ENCODE peak calls at places on chromosome 12, in nine cellular contexts. K is PC-9, N is Peyer's patch, F is lower lobe of right lung, W is breast epithelium, V is tibial nerve, O is hepatocyte, I is stomach, U is neural crest cell. S is an unnamed sample.

GRCh38 chr12:12540261-12541013 is 22.2 kb downstream of the DUSP16 start:
- DNase-seq in K (no peak), N (no peak), F (no peak), W (no peak), V (no peak), O (no peak), I (no peak), U (no peak), S (no peak)

GRCh38 chr12:93848453-93849120 is 171.4 kb downstream of the CRADD start:
- DNase-seq in K (no peak), N (no peak), F (peak; percentile 72), W (no peak), V (no peak), O (no peak), I (no peak), U (no peak), S (no peak)

GRCh38 chr12:131366261-131366871 is 344.5 kb upstream of the SFSWAP start:
- DNase-seq in K (no peak), N (no peak), F (no peak), W (no peak), V (no peak), O (no peak), I (no peak), U (peak; percentile 59), S (no peak)

GRCh38 chr12:76883151-76883550 is 4.3 kb upstream of the CSRP2 start:
- DNase-seq in K (no peak), N (no peak), F (no peak), W (no peak), V (no peak), O (no peak), I (no peak), U (no peak), S (no peak)

GRCh38 chr12:1608783-1609119 is 14.4 kb upstream of the FBXL14 start:
- DNase-seq in K (no peak), N (no peak), F (no peak), W (no peak), V (no peak), O (no peak), I (no peak), U (no peak), S (no peak)

GRCh38 chr12:52860102-52860838 is 11.5 kb upstream of the KRT78 start:
- DNase-seq in K (peak; percentile 83), N (peak; percentile 63), F (no peak), W (peak; percentile 80), V (no peak), O (no peak), I (no peak), U (no peak), S (no peak)

GRCh38 chr12:106976013-106976658 is 10.8 kb downstream of the MTERF2 start:
- DNase-seq in K (no peak), N (no peak), F (no peak), W (no peak), V (no peak), O (peak; percentile 52), I (no peak), U (no peak), S (no peak)

GRCh38 chr12:71645268-71645667 is 18.4 kb downstream of the ZFC3H1 start:
- DNase-seq in K (no peak), N (no peak), F (no peak), W (no peak), V (no peak), O (no peak), I (no peak), U (no peak), S (no peak)

GRCh38 chr12:102480401-102480800 is at the start of gene IGF1:
- DNase-seq in K (no peak), N (no peak), F (no peak), W (no peak), V (no peak), O (peak; percentile 41), I (no peak), U (no peak), S (no peak)

GRCh38 chr12:40980346-40981005 is 207.6 kb upstream of the PDZRN4 start:
- DNase-seq in K (no peak), N (no peak), F (no peak), W (no peak), V (no peak), O (no peak), I (no peak), U (no peak), S (no peak)

GRCh38 chr12:21771311-21771710 is 3.2 kb downstream of the KCNJ8 start:
- DNase-seq in K (no peak), N (no peak), F (no peak), W (no peak), V (no peak), O (no peak), I (no peak), U (no peak), S (no peak)

GRCh38 chr12:91178139-91178561 is 4.5 kb downstream of the DCN start:
- DNase-seq in K (no peak), N (peak; percentile 51), F (no peak), W (no peak), V (no peak), O (peak; percentile 21), I (no peak), U (no peak), S (no peak)

GRCh38 chr12:119631930-119632678 is 35.8 kb upstream of the PRKAB1 start:
- DNase-seq in K (no peak), N (no peak), F (no peak), W (no peak), V (no peak), O (no peak), I (no peak), U (no peak), S (no peak)

GRCh38 chr12:119410396-119410795 is 75.9 kb downstream of the CCDC60 start:
- DNase-seq in K (no peak), N (no peak), F (no peak), W (no peak), V (no peak), O (no peak), I (no peak), U (no peak), S (no peak)

GRCh38 chr12:106246891-106247730 is 709 bp downstream of the CKAP4 start:
- DNase-seq in K (peak; percentile 42), N (peak; percentile 77), F (peak; percentile 83), W (peak; percentile 44), V (peak; percentile 59), O (peak; percentile 79), I (peak; percentile 75), U (peak; percentile 39), S (peak; percentile 39)

GRCh38 chr12:112740387-112740934 is 51.1 kb upstream of the RPH3A start:
- DNase-seq in K (no peak), N (no peak), F (no peak), W (no peak), V (no peak), O (no peak), I (no peak), U (no peak), S (no peak)

GRCh38 chr12:32501835-32502333 is 102.5 kb downstream of the FGD4 start:
- DNase-seq in K (no peak), N (no peak), F (no peak), W (no peak), V (peak; percentile 37), O (peak; percentile 78), I (peak; percentile 75), U (peak; percentile 72), S (no peak)

GRCh38 chr12:55728932-55729591 is at the start of gene CD63:
- DNase-seq in K (peak; percentile 80), N (peak; percentile 92), F (peak; percentile 94), W (peak; percentile 82), V (peak; percentile 86), O (peak; percentile 96), I (peak; percentile 91), U (peak; percentile 57), S (peak; percentile 68)
- TF ChIP-seq CTCF in K (no peak), N (no peak), F (no peak), W (no peak), V (no peak), O (no peak), I (no peak), U (no peak), S (no peak)

DNA sequence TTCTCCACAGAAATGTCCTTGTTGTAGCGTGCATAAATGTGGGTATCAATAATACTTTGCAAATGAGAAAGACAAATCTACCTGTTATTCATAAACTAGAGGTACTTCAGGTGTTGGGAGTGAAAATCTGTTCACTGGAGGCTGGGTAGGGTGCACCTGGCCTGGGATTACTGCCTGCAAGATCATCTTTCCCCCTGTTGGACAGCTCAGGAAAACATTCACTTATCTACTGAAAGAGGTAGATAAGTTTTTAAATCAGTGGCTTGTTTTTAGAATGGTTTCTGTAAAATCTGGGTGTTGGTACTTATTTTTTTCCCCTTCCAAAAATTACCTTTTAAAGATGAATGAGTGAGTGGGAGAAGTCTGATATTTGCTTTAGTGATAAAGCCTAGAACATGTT is 95.6 kb downstream of the DIP2B start:
- DNase-seq in K (no peak), N (no peak), F (no peak), W (no peak), V (no peak), O (no peak), I (no peak), U (no peak), S (no peak)
- TF ChIP-seq CTCF in K (no peak), N (no peak), F (no peak), W (no peak), V (no peak), O (no peak), I (no peak), U (no peak), S (no peak)

GRCh38 chr12:4355150-4355842 is 24.2 kb downstream of the FGF23 start:
- DNase-seq in K (no peak), N (no peak), F (no peak), W (no peak), V (no peak), O (no peak), I (no peak), U (no peak), S (no peak)

GRCh38 chr12:4355843-4356327 is 23.6 kb downstream of the FGF23 start:
- DNase-seq in K (peak; percentile 36), N (peak; percentile 51), F (peak; percentile 49), W (no peak), V (peak; percentile 10), O (peak; percentile 26), I (no peak), U (peak; percentile 50), S (no peak)

GRCh38 chr12:4353785-4354208 is 25.7 kb downstream of the FGF23 start:
- DNase-seq in K (no peak), N (no peak), F (no peak), W (no peak), V (no peak), O (peak; percentile 31), I (no peak), U (no peak), S (no peak)
- TF ChIP-seq CTCF in K (peak; percentile 68), N (peak; percentile 59), F (peak; percentile 39), W (no peak), V (peak; percentile 27), O (peak; percentile 35), I (no peak), U (peak; percentile 75), S (no peak)

GRCh38 chr12:29460082-29460481 is 37.4 kb downstream of the OVCH1 start:
- DNase-seq in K (no peak), N (no peak), F (no peak), W (no peak), V (no peak), O (no peak), I (no peak), U (no peak), S (no peak)

GRCh38 chr12:29463198-29463597 is 34.3 kb downstream of the OVCH1 start:
- DNase-seq in K (no peak), N (no peak), F (no peak), W (no peak), V (no peak), O (no peak), I (no peak), U (no peak), S (no peak)
- TF ChIP-seq CTCF in K (no peak), N (no peak), F (no peak), W (no peak), V (no peak), O (no peak), I (no peak), U (no peak), S (no peak)

S was measured in activated B cell treated with CpG ODN at 0.5 μM for 24 hours.